ENCODE peak calls at places on chromosomes 12 and 14, in four cellular contexts. E is K562, P is HepG2, N is GM12878. R is an unnamed sample.
A peak's percentile ranks its signal among the peaks of the same experiment; 100 is the strongest.

GRCh38 chr12:106386836-106387555 is 29.4 kb downstream of the POLR3B start:
- DNase-seq in P (no peak), E (no peak), N (no peak), R (no peak)

GRCh38 chr12:80353254-80353653 is 90.8 kb upstream of the PTPRQ start:
- DNase-seq in P (peak; percentile 83), E (no peak), N (no peak), R (no peak)

GRCh38 chr12:100388382-100388781 is 31.5 kb downstream of the SLC17A8 start:
- DNase-seq in N (no peak), P (peak; percentile 20), E (no peak), R (no peak)

GRCh38 chr14:23445773-23446172 is 10.3 kb upstream of the MYH7 start:
- DNase-seq in N (no peak), E (no peak), P (no peak), R (no peak)

GRCh38 chr12:16531623-16532022 is 74.3 kb downstream of the LMO3 start:
- DNase-seq in P (no peak), E (no peak), N (no peak), R (no peak)

GRCh38 chr14:34423445-34423844 is 38.6 kb downstream of the SPTSSA start:
- DNase-seq in P (no peak), E (no peak), N (no peak), R (no peak)

GRCh38 chr12:125271850-125272249 is 206.6 kb downstream of the AACS start:
- DNase-seq in P (no peak), E (no peak), N (no peak), R (no peak)

GRCh38 chr12:97643961-97644360 is 181.4 kb downstream of the RMST start:
- DNase-seq in P (no peak), E (no peak), N (no peak), R (no peak)

GRCh38 chr12:120265483-120266179 is at the start of gene PXN:
- DNase-seq in N (peak; percentile 28), E (peak; percentile 88), P (peak; percentile 73), R (peak; percentile 88)

GRCh38 chr14:63710497-63710896 is 17.4 kb downstream of the SGPP1 start:
- DNase-seq in E (no peak), P (no peak), N (no peak), R (no peak)

GRCh38 chr12:96445743-96446655 is 43.4 kb upstream of the CFAP54 start:
- DNase-seq in P (no peak), N (peak; percentile 53), E (peak; percentile 75), R (no peak)

GRCh38 chr12:47828967-47829482 is 9.3 kb upstream of the HDAC7 start:
- DNase-seq in P (no peak), E (peak; percentile 91), N (no peak), R (peak; percentile 58)
- TF ChIP-seq TCF7 in P (no peak), E (no peak), N (no peak), R (no peak)

GRCh38 chr12:90939382-90939781 is 15.6 kb downstream of the CCER1 start:
- DNase-seq in P (no peak), N (no peak), E (no peak), R (no peak)

GRCh38 chr12:90940872-90941499 is 14.0 kb downstream of the CCER1 start:
- DNase-seq in P (peak; percentile 28), E (peak; percentile 40), N (no peak), R (no peak)

GRCh38 chr12:90947869-90948268 is 7.1 kb downstream of the CCER1 start:
- DNase-seq in P (no peak), E (no peak), N (no peak), R (no peak)

GRCh38 chr12:90943248-90943647 is 11.7 kb downstream of the CCER1 start:
- DNase-seq in P (no peak), E (no peak), N (no peak), R (no peak)

GRCh38 chr12:90945070-90945649 is 9.8 kb downstream of the CCER1 start:
- DNase-seq in N (no peak), E (peak; percentile 24), P (peak; percentile 29), R (no peak)
- TF ChIP-seq TCF7 in N (no peak), E (no peak), P (no peak), R (no peak)

GRCh38 chr12:49811961-49812401 is 16.2 kb downstream of the NCKAP5L start:
- DNase-seq in P (no peak), E (no peak), N (peak; percentile 36), R (no peak)
- TF ChIP-seq TCF7 in P (no peak), E (no peak), N (no peak), R (no peak)

GRCh38 chr12:115225845-115226244 is 541.9 kb upstream of the TBX3 start:
- DNase-seq in N (no peak), E (no peak), P (no peak), R (no peak)

GRCh38 chr12:115224031-115224430 is 540.1 kb upstream of the TBX3 start:
- DNase-seq in N (no peak), E (no peak), P (peak; percentile 30), R (no peak)

GRCh38 chr12:115228434-115228833 is 544.5 kb upstream of the TBX3 start:
- DNase-seq in N (no peak), E (no peak), P (no peak), R (no peak)

GRCh38 chr12:115229517-115229916 is 545.5 kb upstream of the TBX3 start:
- DNase-seq in N (no peak), E (no peak), P (no peak), R (no peak)

DNA sequence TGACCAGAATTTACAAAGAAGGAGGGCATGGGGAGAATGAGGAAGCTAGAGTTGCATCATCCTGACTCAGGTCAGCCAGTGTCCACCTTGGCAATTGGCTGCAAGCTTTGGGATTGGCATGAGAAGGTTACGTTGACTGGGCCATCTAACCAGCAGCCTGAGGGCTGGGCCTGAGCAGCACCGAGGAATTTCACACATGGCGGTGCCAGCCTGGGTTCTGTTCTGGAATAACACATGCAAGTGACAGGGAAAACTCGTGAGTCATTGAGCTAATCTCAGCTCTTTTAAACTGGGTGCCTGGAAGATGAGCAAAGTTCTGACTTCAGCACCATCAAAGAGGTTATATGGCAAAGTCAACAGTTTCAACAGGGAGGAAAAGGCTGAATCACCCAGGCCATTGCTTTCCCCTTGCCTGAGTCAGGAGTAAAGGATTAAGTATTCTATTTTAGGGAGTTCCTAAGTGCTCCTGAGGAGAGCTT is 543.2 kb upstream of the TBX3 start:
- DNase-seq in N (no peak), E (no peak), P (peak; percentile 80), R (no peak)
- TF ChIP-seq TCF7 in N (no peak), E (no peak), P (peak; percentile 61), R (no peak)

DNA sequence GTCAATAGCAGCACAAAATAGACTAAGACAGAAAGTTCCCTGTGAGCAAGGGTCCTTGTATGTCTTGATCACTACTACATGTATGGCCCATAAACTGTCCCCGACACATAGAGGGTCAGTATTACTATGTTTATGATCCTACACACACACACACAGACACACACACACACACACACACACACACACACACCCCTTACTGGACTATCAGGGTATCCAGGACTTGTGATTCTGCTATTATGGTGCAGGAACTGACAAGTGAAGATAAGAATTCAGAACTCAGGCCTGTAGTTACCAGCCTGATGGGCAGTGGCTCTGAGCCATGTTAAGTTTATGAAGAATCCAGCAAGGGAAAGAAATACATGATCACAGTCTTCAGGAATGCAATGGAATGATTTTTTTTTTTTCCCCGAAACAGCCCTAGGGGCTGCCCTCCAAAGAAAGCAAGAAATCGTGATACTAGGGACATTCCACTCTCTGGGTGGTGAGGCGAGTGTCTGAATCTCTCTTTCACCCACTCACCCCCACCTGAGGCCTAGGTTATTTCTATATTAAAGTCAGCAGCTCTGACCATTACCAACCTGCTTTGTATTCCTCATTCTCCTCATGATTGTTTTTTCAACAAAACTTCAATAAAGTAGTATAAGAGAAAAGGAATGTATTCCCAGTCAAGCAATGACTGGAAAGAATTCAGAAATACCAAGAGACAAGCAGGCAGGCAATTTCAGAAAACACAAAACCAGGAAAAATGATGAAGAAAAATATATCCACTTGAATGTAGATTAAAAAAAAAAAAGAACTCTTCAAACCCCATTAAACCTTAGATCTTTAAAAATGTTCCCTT is 105.8 kb downstream of the AVPR1A start:
- DNase-seq in E (peak; percentile 16), N (no peak), P (no peak), R (no peak)
- TF ChIP-seq TCF7 in E (no peak), N (no peak), P (no peak), R (no peak)

DNA sequence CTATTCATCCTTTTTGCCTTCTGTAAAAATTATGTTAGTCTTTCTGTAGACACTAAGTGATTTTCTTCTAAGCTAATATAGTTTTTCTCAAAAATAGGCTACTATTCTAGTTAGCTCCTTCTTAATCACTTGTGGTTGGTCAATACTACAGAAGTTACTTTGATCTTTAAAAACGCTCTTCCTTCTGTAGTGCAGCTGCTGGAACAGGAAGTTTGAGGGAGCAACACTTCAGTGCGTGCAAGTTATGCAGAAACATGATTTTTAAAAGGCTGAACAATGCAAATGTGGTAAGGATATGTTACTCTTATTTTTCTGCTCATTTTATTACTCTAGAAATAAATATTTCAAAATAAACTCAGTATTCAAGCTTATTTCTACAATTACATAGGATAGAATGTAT is 11.1 kb upstream of the RERGL start:
- DNase-seq in P (no peak), N (no peak), E (no peak), R (no peak)
- TF ChIP-seq TCF7 in P (no peak), N (no peak), E (no peak), R (no peak)